ENCODE peak calls at places on chromosomes 13 and 19, in five cellular contexts. H is left lung, O is BE2C, Q is fibroblast of lung, B is pancreas. N is an unnamed sample.

GRCh38 chr13:98563071-98563470 is 13.8 kb downstream of the STK24 start:
- DNase-seq in B (no peak), Q (no peak), O (no peak), H (no peak), N (no peak)

GRCh38 chr19:43505941-43506340 is 1.4 kb upstream of the PHLDB3 start:
- DNase-seq in H (no peak), Q (no peak), B (no peak), O (no peak), N (no peak)

GRCh38 chr13:31115616-31116015 is 46.1 kb downstream of the HSPH1 start:
- DNase-seq in O (no peak), Q (no peak), H (no peak), B (no peak), N (no peak)

GRCh38 chr19:3250675-3251074 is 26.2 kb downstream of the CELF5 start:
- DNase-seq in H (no peak), O (no peak), B (no peak), Q (no peak), N (peak; percentile 49)

GRCh38 chr13:83221256-83221655 is 661.0 kb downstream of the SLITRK1 start:
- DNase-seq in B (no peak), Q (peak; percentile 35), H (no peak), O (peak; percentile 16), N (no peak)

GRCh38 chr19:40671404-40671803 is 19.0 kb downstream of the NUMBL start:
- DNase-seq in H (no peak), O (no peak), B (no peak), Q (no peak), N (no peak)

GRCh38 chr19:57050863-57051262 is 68.9 kb upstream of the USP29 start:
- DNase-seq in H (no peak), Q (no peak), O (no peak), B (no peak), N (no peak)

GRCh38 chr13:88526186-88526852 is 855.1 kb downstream of the SLITRK5 start:
- DNase-seq in B (no peak), H (no peak), Q (no peak), O (no peak), N (no peak)

GRCh38 chr13:47990427-47990826 is 10.6 kb downstream of the SUCLA2 start:
- DNase-seq in B (no peak), O (no peak), H (no peak), Q (no peak), N (no peak)

GRCh38 chr13:76016799-76017198 is 380.7 kb downstream of the LMO7 start:
- DNase-seq in Q (peak; percentile 14), B (no peak), H (no peak), O (peak; percentile 38), N (no peak)

GRCh38 chr13:112251930-112252585 is 124.1 kb upstream of the SPACA7 start:
- DNase-seq in Q (no peak), B (no peak), O (no peak), H (no peak), N (no peak)

GRCh38 chr13:46639033-46639981 is 86.3 kb downstream of the LRCH1 start:
- DNase-seq in O (no peak), H (no peak), Q (peak; percentile 56), B (no peak), N (no peak)

GRCh38 chr19:35949131-35949530 is 13.0 kb downstream of the LRFN3 start:
- DNase-seq in Q (no peak), H (no peak), B (no peak), O (no peak), N (no peak)

GRCh38 chr13:42969558-42970172 is 22.4 kb downstream of the EPSTI1 start:
- DNase-seq in O (peak; percentile 89), B (peak; percentile 49), H (peak; percentile 85), Q (peak; percentile 39), N (peak; percentile 92)

GRCh38 chr19:40613669-40614594 is 12.8 kb downstream of the LTBP4 start:
- DNase-seq in B (peak; percentile 39), H (peak; percentile 93), O (peak; percentile 82), Q (peak; percentile 89), N (peak; percentile 93)

GRCh38 chr13:94173312-94173854 is 306.1 kb downstream of the DCT start:
- DNase-seq in H (no peak), Q (peak; percentile 93), O (no peak), B (no peak), N (no peak)

GRCh38 chr13:35957174-35957867 is 173.9 kb downstream of the DCLK1 start:
- DNase-seq in O (no peak), B (no peak), Q (peak; percentile 14), H (no peak), N (no peak)

GRCh38 chr13:27194895-27195764 is 23.5 kb upstream of the USP12 start:
- DNase-seq in O (no peak), B (no peak), H (no peak), Q (peak; percentile 96), N (no peak)

GRCh38 chr19:1081301-1082164 is 13.6 kb downstream of the POLR2E start:
- DNase-seq in O (peak; percentile 65), Q (no peak), H (peak; percentile 94), B (no peak), N (no peak)
- H3K4me3 ChIP-seq in O (peak overlapping the region; percentile 14), Q (no peak overlapping the region), H (no peak overlapping the region), B (peak overlapping the region; percentile 31), N (no peak overlapping the region)

GRCh38 chr13:91247768-91248167 is 99.7 kb upstream of the MIR17HG start:
- DNase-seq in O (no peak), H (no peak), B (no peak), Q (no peak), N (no peak)
- TF ChIP-seq CTCF in O (peak; percentile 34), H (no peak), B (no peak), Q (no peak), N (no peak)

DNA sequence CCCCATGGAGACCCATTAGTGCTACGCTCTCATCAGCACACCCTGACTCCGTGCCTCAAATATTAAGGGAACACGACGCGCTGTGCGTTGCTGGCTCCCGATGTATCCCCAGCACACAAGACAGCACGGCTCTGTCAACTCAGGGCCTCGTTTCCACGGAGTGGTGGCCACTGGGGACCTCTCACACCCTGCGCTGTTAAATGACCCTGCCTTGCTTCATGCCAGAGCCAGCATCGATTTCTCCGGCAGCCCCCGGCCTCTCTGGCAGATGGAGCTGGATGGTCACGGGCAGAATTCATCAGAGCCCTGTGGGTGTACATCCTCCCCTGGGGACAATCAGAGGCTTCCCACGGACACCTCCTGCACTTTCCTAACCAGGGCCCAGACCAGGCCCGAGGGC is 25.1 kb downstream of the PEPD start:
- DNase-seq in O (peak; percentile 60), H (peak; percentile 48), Q (no peak), B (no peak), N (no peak)
- H3K9me3 ChIP-seq in O (no peaks in the 10 kb centered on the region), H (no peaks in the 10 kb centered on the region), Q (no peaks in the 10 kb centered on the region), B (no peaks in the 10 kb centered on the region), N (no peaks in the 10 kb centered on the region)

DNA sequence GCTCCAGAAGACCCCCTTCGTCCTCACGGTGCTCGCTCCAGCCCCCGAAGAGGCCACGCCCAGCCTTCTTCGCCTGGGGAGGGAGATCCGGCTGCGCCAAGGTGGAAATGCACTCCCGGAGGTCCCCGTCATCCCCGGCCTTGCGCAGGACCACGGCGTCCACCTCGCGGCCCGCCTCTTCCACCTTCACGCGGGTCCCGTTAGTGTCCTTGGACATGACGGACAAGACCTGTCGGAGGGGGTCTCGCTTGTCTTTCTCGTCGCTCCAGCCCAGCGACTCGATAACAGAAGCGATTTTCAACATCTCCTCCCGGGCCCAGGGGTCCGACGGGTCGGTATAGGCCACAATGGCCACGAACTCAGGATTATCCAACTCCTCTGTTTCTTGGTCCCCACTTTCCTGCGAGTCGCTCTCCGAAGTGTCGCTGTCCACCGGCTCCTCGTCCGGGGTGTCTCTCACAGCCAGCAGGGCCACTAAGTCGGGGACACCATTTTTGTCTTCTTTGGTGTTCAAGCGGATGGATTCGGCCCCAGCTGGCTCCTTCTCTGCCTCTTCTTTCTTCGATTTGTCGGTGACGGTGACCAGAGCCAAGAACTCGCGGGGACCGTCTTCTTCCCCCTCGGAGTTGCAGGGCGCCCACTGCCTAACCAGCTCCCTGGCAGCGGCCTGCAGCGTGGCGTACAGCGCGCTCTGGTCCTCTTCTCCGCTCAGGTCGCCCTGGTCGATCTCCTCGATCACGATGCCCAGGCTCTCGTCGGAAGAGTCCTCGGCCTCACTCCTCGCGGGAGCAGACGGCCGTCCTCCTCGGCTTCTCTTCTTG is 1.3 kb downstream of the PNMA8B start:
- DNase-seq in O (no peak), H (peak; percentile 67), Q (no peak), B (no peak), N (no peak)
- H3K4me3 ChIP-seq in O (no peak overlapping the region), H (peak overlapping the region; percentile 28), Q (no peak overlapping the region), B (peak overlapping the region; percentile 36), N (no peak overlapping the region)

DNA sequence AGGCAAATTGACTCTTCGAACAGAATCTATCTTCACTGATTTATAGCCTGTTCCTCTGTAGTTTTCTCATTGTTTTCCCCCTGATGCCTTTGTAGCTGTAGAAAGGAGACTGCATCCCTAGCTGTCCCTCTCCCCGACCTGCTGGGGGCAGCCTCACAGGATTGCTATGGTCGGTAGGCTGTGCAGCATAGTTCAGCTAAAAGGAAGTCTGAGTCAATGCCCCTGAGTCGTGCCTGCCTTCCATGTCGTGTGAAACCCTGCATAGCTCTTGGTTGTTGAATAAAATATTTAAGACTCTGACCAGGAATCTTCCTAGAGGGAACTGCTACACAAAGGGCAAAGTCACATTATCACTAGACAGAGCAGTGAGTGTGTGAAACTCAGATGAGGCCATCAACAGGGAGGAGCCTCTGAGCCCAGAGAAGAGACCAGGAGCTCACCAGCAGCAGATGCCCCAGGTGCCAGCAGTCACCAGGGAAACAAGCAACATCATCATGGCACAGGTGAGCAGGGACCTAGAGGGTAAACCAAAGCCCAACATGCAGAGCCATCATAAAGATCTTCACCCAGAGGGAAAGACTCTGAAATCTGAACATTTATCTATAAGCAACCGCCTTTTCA is 108.4 kb upstream of the NBEA start:
- DNase-seq in H (no peak), B (no peak), Q (peak; percentile 32), O (no peak), N (no peak)
- TF ChIP-seq CTCF in H (no peak), B (no peak), Q (no peak), O (peak; percentile 26), N (no peak)

GRCh38 chr19:19937403-19937802 is 36.7 kb downstream of the ZNF93 start:
- DNase-seq in Q (no peak), H (no peak), O (no peak), B (no peak), N (no peak)
- H3K9me3 ChIP-seq in Q (no peaks in the 10 kb centered on the region), H (peaks cover 97% of the 10 kb centered on the region), O (peaks cover 8% of the 10 kb centered on the region), B (peaks cover 4% of the 10 kb centered on the region), N (peaks cover 76% of the 10 kb centered on the region)

GRCh38 chr13:39566216-39566869 is 36.6 kb downstream of the LHFPL6 start:
- DNase-seq in Q (no peak), B (no peak), H (no peak), O (no peak), N (no peak)
- H3K4me3 ChIP-seq in Q (no peak overlapping the region), B (no peak overlapping the region), H (no peak overlapping the region), O (no peak overlapping the region), N (no peak overlapping the region)

GRCh38 chr19:50628146-50628545 is 11.5 kb downstream of the SYT3 start:
- DNase-seq in H (no peak), O (no peak), B (no peak), Q (no peak), N (no peak)
- TF ChIP-seq CTCF in H (no peak), O (no peak), B (no peak), Q (no peak), N (no peak)

GRCh38 chr19:11942008-11942842 is 17.3 kb downstream of the ZNF700 start:
- DNase-seq in H (no peak), B (no peak), O (no peak), Q (no peak), N (no peak)
- H3K9me3 ChIP-seq in H (peaks cover 92% of the 10 kb centered on the region), B (no peaks in the 10 kb centered on the region), O (peaks cover 6% of the 10 kb centered on the region), Q (peaks cover 2% of the 10 kb centered on the region), N (peaks cover 93% of the 10 kb centered on the region)

DNA sequence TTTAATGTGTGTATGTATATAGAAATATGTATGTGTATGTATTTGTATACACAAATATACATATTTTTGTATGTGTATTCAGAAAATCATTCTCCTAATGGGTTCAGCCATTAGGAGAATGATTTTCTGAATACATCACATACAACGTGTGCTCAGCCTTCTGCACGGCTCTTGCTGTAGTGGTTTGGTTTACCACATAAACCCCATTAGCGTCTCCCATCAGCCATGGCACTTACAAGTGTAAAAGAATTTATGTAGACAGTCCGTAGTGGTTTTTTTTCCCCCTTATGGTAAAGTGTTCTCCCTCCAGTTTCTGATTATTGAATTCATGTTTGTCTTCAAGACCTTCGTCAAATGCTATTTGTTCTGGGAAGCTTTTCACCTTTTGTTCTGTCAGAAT is 38.2 kb downstream of the ATP8A2 start:
- DNase-seq in O (no peak), Q (no peak), H (no peak), B (no peak), N (no peak)
- H3K4me3 ChIP-seq in O (no peak overlapping the region), Q (no peak overlapping the region), H (no peak overlapping the region), B (no peak overlapping the region), N (no peak overlapping the region)